ENCODE peak calls at places on chromosomes 5 and 9, in nine cellular contexts. P is fibroblast of the conjunctiva; V is hypothalamus; Y is Calu3; E is NCI-H345; I is chondrocyte; D is Panc1; A is effector CD4-positive, alpha-beta T cell; G is head of caudate nucleus. L is an unnamed sample.

GRCh38 chr9:78620764-78621163 is 323.8 kb downstream of the PSAT1 start:
- DNase-seq in E (no peak), D (no peak), A (no peak), Y (no peak), I (no peak), V (no peak), G (no peak), P (peak; percentile 43), L (peak; percentile 55)

GRCh38 chr5:36696059-36696673 is 89.8 kb downstream of the SLC1A3 start:
- DNase-seq in E (peak; percentile 20), P (peak; percentile 44), V (peak; percentile 26), A (no peak), I (no peak), Y (peak; percentile 65), D (peak; percentile 56), G (peak; percentile 55), L (peak; percentile 73)

GRCh38 chr9:116027096-116027495 is 126.5 kb upstream of the PAPPA start:
- DNase-seq in E (no peak), Y (no peak), A (no peak), V (no peak), I (no peak), D (no peak), G (no peak), P (no peak), L (peak; percentile 79)

GRCh38 chr5:155905359-155905758 is 421.6 kb upstream of the SGCD start:
- DNase-seq in I (no peak), D (no peak), Y (no peak), E (no peak), V (no peak), G (no peak), A (no peak), P (no peak), L (no peak)

GRCh38 chr5:74318985-74319563 is 321.5 kb downstream of the ENC1 start:
- DNase-seq in D (no peak), I (no peak), A (no peak), Y (no peak), P (no peak), V (no peak), G (no peak), E (no peak), L (peak; percentile 72)

GRCh38 chr9:83280259-83280658 is 217.3 kb upstream of the RASEF start:
- DNase-seq in A (no peak), I (no peak), D (no peak), G (no peak), V (no peak), Y (no peak), P (no peak), E (no peak), L (peak; percentile 66)

GRCh38 chr5:160835818-160836528 is 16.0 kb downstream of the ATP10B start:
- DNase-seq in Y (no peak), I (no peak), V (no peak), G (no peak), E (no peak), A (no peak), P (no peak), D (no peak), L (no peak)

GRCh38 chr5:144207875-144208444 is 37.3 kb downstream of the KCTD16 start:
- DNase-seq in A (no peak), P (no peak), Y (no peak), V (no peak), I (no peak), D (no peak), G (no peak), E (peak; percentile 58), L (no peak)

GRCh38 chr5:101390317-101390908 is 487.3 kb upstream of the ST8SIA4 start:
- DNase-seq in G (no peak), V (peak; percentile 1), D (peak; percentile 41), A (no peak), I (no peak), E (peak; percentile 28), Y (peak; percentile 40), P (peak; percentile 51), L (peak; percentile 78)

GRCh38 chr9:79692857-79693571 is 121.2 kb downstream of the TLE4 start:
- DNase-seq in G (no peak), D (no peak), I (no peak), E (no peak), A (no peak), V (no peak), Y (no peak), P (no peak), L (no peak)

GRCh38 chr9:115957571-115957970 is 196.0 kb upstream of the PAPPA start:
- DNase-seq in A (no peak), D (no peak), I (no peak), P (no peak), Y (no peak), G (no peak), V (no peak), E (no peak), L (peak; percentile 50)

GRCh38 chr9:96554326-96554725 is 65.3 kb downstream of the CDC14B start:
- DNase-seq in E (no peak), I (no peak), Y (no peak), D (no peak), A (no peak), V (no peak), P (no peak), G (no peak), L (peak; percentile 62)

GRCh38 chr9:133969681-133970580 is 22.2 kb downstream of the VAV2 start:
- DNase-seq in D (no peak), P (no peak), I (peak; percentile 81), G (no peak), V (no peak), A (no peak), Y (no peak), E (no peak), L (no peak)

GRCh38 chr5:54357371-54358058 is 47.1 kb upstream of the ARL15 start:
- DNase-seq in V (no peak), G (no peak), A (no peak), P (no peak), Y (no peak), D (no peak), I (no peak), E (no peak), L (peak; percentile 35)

GRCh38 chr5:61089351-61089750 is 72.9 kb downstream of the SMIM15 start:
- DNase-seq in V (no peak), E (no peak), D (no peak), I (no peak), G (no peak), Y (no peak), A (no peak), P (no peak), L (no peak)

GRCh38 chr9:88425538-88425950 is 37.3 kb downstream of the SPIN1 start:
- DNase-seq in V (no peak), Y (no peak), P (no peak), E (no peak), I (no peak), D (no peak), G (peak; percentile 12), A (no peak), L (peak; percentile 37)

GRCh38 chr5:42302186-42302585 is 121.1 kb upstream of the GHR start:
- DNase-seq in I (no peak), V (no peak), G (no peak), Y (no peak), E (no peak), P (no peak), A (no peak), D (no peak), L (peak; percentile 20)

GRCh38 chr5:68661237-68661636 is 432.6 kb upstream of the SLC30A5 start:
- DNase-seq in P (no peak), Y (peak; percentile 16), D (no peak), V (no peak), G (peak; percentile 25), A (no peak), E (no peak), I (no peak), L (peak; percentile 58)

GRCh38 chr9:126442636-126443035 is 116.0 kb downstream of the MVB12B start:
- DNase-seq in D (no peak), E (no peak), V (no peak), P (no peak), I (no peak), A (no peak), Y (no peak), G (no peak), L (no peak)

L was measured in fibroblast of mammary gland.